ENCODE peak calls at places on chromosomes 7 and 10, in five cellular contexts. One of them, this sample, is unnamed.

GRCh38 chr10:80518807-80519360 is 18.8 kb upstream of the SH2D4B start:
- DNase-seq in H9: no peak
- DNase-seq in MM.1S: no peak
- DNase-seq in neuronal stem cell: no peak
- DNase-seq in mesendoderm: no peak
- DNase-seq in this sample: no peak

GRCh38 chr10:96655577-96656213 is 64.6 kb downstream of the PIK3AP1 start:
- DNase-seq in H9: no peak
- DNase-seq in MM.1S: no peak
- DNase-seq in neuronal stem cell: no peak
- DNase-seq in mesendoderm: no peak
- DNase-seq in this sample: no peak

GRCh38 chr10:77737608-77738007 is 100.0 kb upstream of the KCNMA1 start:
- DNase-seq in H9: no peak
- DNase-seq in MM.1S: no peak
- DNase-seq in neuronal stem cell: no peak
- DNase-seq in mesendoderm: no peak
- DNase-seq in this sample: no peak

GRCh38 chr10:79948976-79949722 is at the start of gene SFTPD:
- DNase-seq in H9: peak
- DNase-seq in MM.1S: no peak
- DNase-seq in neuronal stem cell: no peak
- DNase-seq in mesendoderm: peak
- DNase-seq in this sample: no peak

GRCh38 chr7:11946794-11947193 is 114.8 kb upstream of the THSD7A start:
- DNase-seq in H9: no peak
- DNase-seq in MM.1S: no peak
- DNase-seq in neuronal stem cell: no peak
- DNase-seq in mesendoderm: no peak
- DNase-seq in this sample: no peak

GRCh38 chr10:58352956-58353610 is 18.3 kb downstream of the UBE2D1 start:
- DNase-seq in H9: no peak
- DNase-seq in MM.1S: no peak
- DNase-seq in neuronal stem cell: no peak
- DNase-seq in mesendoderm: no peak
- DNase-seq in this sample: no peak

GRCh38 chr10:43236176-43236850 is 30.6 kb downstream of the RASGEF1A start:
- DNase-seq in H9: no peak
- DNase-seq in MM.1S: no peak
- DNase-seq in neuronal stem cell: no peak
- DNase-seq in mesendoderm: no peak
- DNase-seq in this sample: no peak

GRCh38 chr10:43576062-43576461 is 1.6 kb upstream of the ZNF239 start:
- DNase-seq in H9: no peak
- DNase-seq in MM.1S: no peak
- DNase-seq in neuronal stem cell: no peak
- DNase-seq in mesendoderm: no peak
- DNase-seq in this sample: no peak

GRCh38 chr10:3229815-3230214 is 57.2 kb upstream of the PITRM1 start:
- DNase-seq in H9: no peak
- DNase-seq in MM.1S: no peak
- DNase-seq in neuronal stem cell: no peak
- DNase-seq in mesendoderm: no peak
- DNase-seq in this sample: no peak

GRCh38 chr10:15254808-15255655 is 86.5 kb upstream of the NMT2 start:
- DNase-seq in H9: peak
- DNase-seq in MM.1S: peak
- DNase-seq in neuronal stem cell: no peak
- DNase-seq in mesendoderm: peak
- DNase-seq in this sample: no peak

GRCh38 chr7:2201128-2201527 is 31.6 kb downstream of the MAD1L1 start:
- DNase-seq in H9: no peak
- DNase-seq in MM.1S: no peak
- DNase-seq in neuronal stem cell: no peak
- DNase-seq in mesendoderm: no peak
- DNase-seq in this sample: no peak

GRCh38 chr10:79052311-79053080 is 16.3 kb upstream of the ZMIZ1 start:
- DNase-seq in H9: no peak
- DNase-seq in MM.1S: no peak
- DNase-seq in neuronal stem cell: peak
- DNase-seq in mesendoderm: peak
- DNase-seq in this sample: peak

GRCh38 chr7:107181172-107181571 is 12.4 kb downstream of the HBP1 start:
- DNase-seq in H9: no peak
- DNase-seq in MM.1S: no peak
- DNase-seq in neuronal stem cell: no peak
- DNase-seq in mesendoderm: no peak
- DNase-seq in this sample: no peak

GRCh38 chr10:71314028-71314693 is 4.9 kb upstream of the SLC29A3 start:
- DNase-seq in H9: peak
- DNase-seq in MM.1S: peak
- DNase-seq in neuronal stem cell: peak
- DNase-seq in mesendoderm: peak
- DNase-seq in this sample: no peak

GRCh38 chr10:58291538-58292174 is 22.7 kb downstream of the CISD1 start:
- DNase-seq in H9: no peak
- DNase-seq in MM.1S: peak
- DNase-seq in neuronal stem cell: no peak
- DNase-seq in mesendoderm: peak
- DNase-seq in this sample: no peak

GRCh38 chr7:139889186-139889871 is 60.3 kb downstream of the TBXAS1 start:
- DNase-seq in H9: no peak
- DNase-seq in MM.1S: no peak
- DNase-seq in neuronal stem cell: no peak
- DNase-seq in mesendoderm: no peak
- DNase-seq in this sample: no peak

GRCh38 chr7:12031638-12032037 is 179.5 kb upstream of the TMEM106B start:
- DNase-seq in H9: peak
- DNase-seq in MM.1S: peak
- DNase-seq in neuronal stem cell: no peak
- DNase-seq in mesendoderm: peak
- DNase-seq in this sample: no peak

GRCh38 chr7:143379607-143380263 is 1.4 kb upstream of the ZYX start:
- DNase-seq in H9: peak
- DNase-seq in MM.1S: no peak
- DNase-seq in neuronal stem cell: no peak
- DNase-seq in mesendoderm: no peak
- DNase-seq in this sample: no peak

GRCh38 chr7:158568974-158569857 is 18.4 kb downstream of the PTPRN2 start:
- DNase-seq in H9: no peak
- DNase-seq in MM.1S: no peak
- DNase-seq in neuronal stem cell: no peak
- DNase-seq in mesendoderm: no peak
- DNase-seq in this sample: no peak

GRCh38 chr10:12208460-12208859 is 12.5 kb downstream of the CDC123 start:
- DNase-seq in H9: no peak
- DNase-seq in MM.1S: no peak
- DNase-seq in neuronal stem cell: no peak
- DNase-seq in mesendoderm: no peak
- DNase-seq in this sample: no peak

GRCh38 chr10:112115781-112116385 is 67.7 kb downstream of the GPAM start:
- DNase-seq in H9: peak
- DNase-seq in MM.1S: peak
- DNase-seq in neuronal stem cell: peak
- DNase-seq in mesendoderm: peak
- DNase-seq in this sample: peak

GRCh38 chr10:132389631-132390454 is 7.2 kb upstream of the PWWP2B start:
- DNase-seq in H9: peak
- DNase-seq in MM.1S: no peak
- DNase-seq in neuronal stem cell: no peak
- DNase-seq in mesendoderm: no peak
- DNase-seq in this sample: no peak

GRCh38 chr10:20457656-20458055 is 439.5 kb downstream of the NEBL start:
- DNase-seq in H9: no peak
- DNase-seq in MM.1S: no peak
- DNase-seq in neuronal stem cell: no peak
- DNase-seq in mesendoderm: no peak
- DNase-seq in this sample: no peak

GRCh38 chr10:71712572-71713134 is 6.9 kb downstream of the C10orf105 start:
- DNase-seq in H9: no peak
- DNase-seq in MM.1S: no peak
- DNase-seq in neuronal stem cell: no peak
- DNase-seq in mesendoderm: no peak
- DNase-seq in this sample: no peak

GRCh38 chr10:60942604-60943269 is 1.2 kb downstream of the RHOBTB1 start:
- DNase-seq in H9: no peak
- DNase-seq in MM.1S: no peak
- DNase-seq in neuronal stem cell: no peak
- DNase-seq in mesendoderm: no peak
- DNase-seq in this sample: peak

GRCh38 chr7:158264881-158265742 is 322.5 kb downstream of the PTPRN2 start:
- DNase-seq in H9: no peak
- DNase-seq in MM.1S: no peak
- DNase-seq in neuronal stem cell: no peak
- DNase-seq in mesendoderm: no peak
- DNase-seq in this sample: no peak

GRCh38 chr10:80204801-80205477 is 398 bp downstream of the ANXA11 start:
- DNase-seq in H9: no peak
- DNase-seq in MM.1S: peak
- DNase-seq in neuronal stem cell: no peak
- DNase-seq in mesendoderm: peak
- DNase-seq in this sample: peak

GRCh38 chr10:28686835-28687682 is 9.7 kb downstream of the BAMBI start:
- DNase-seq in H9: no peak
- DNase-seq in MM.1S: no peak
- DNase-seq in neuronal stem cell: no peak
- DNase-seq in mesendoderm: peak
- DNase-seq in this sample: no peak

GRCh38 chr10:49323171-49323895 is 24.4 kb downstream of the C10orf71 start:
- DNase-seq in H9: no peak
- DNase-seq in MM.1S: no peak
- DNase-seq in neuronal stem cell: no peak
- DNase-seq in mesendoderm: no peak
- DNase-seq in this sample: no peak

GRCh38 chr7:92179393-92179924 is 517 bp upstream of the LRRD1 start:
- DNase-seq in H9: no peak
- DNase-seq in MM.1S: no peak
- DNase-seq in neuronal stem cell: no peak
- DNase-seq in mesendoderm: peak
- DNase-seq in this sample: no peak

GRCh38 chr10:683448-684071 is 5.9 kb downstream of the DIP2C start:
- DNase-seq in H9: no peak
- DNase-seq in MM.1S: no peak
- DNase-seq in neuronal stem cell: no peak
- DNase-seq in mesendoderm: no peak
- DNase-seq in this sample: no peak

GRCh38 chr7:103142494-103142893 is 6.4 kb downstream of the NAPEPLD start:
- DNase-seq in H9: no peak
- DNase-seq in MM.1S: no peak
- DNase-seq in neuronal stem cell: no peak
- DNase-seq in mesendoderm: no peak
- DNase-seq in this sample: no peak

GRCh38 chr7:157979631-157980340 is 607.8 kb downstream of the PTPRN2 start:
- DNase-seq in H9: peak
- DNase-seq in MM.1S: no peak
- DNase-seq in neuronal stem cell: no peak
- DNase-seq in mesendoderm: no peak
- DNase-seq in this sample: no peak

GRCh38 chr10:102868976-102869289 is 337 bp upstream of the AS3MT start:
- DNase-seq in H9: no peak
- DNase-seq in MM.1S: no peak
- DNase-seq in neuronal stem cell: no peak
- DNase-seq in mesendoderm: peak
- DNase-seq in this sample: no peak
- H3K9ac ChIP-seq in H9: peak
- H3K9ac ChIP-seq in MM.1S: no peak
- H3K9ac ChIP-seq in neuronal stem cell: no peak
- H3K9ac ChIP-seq in mesendoderm: peak
- H3K9ac ChIP-seq in this sample: peak

GRCh38 chr10:124089859-124090258 is 3.5 kb downstream of the CHST15 start:
- DNase-seq in H9: no peak
- DNase-seq in MM.1S: peak
- DNase-seq in neuronal stem cell: no peak
- DNase-seq in mesendoderm: no peak
- DNase-seq in this sample: no peak
- H3K9ac ChIP-seq in H9: no peak
- H3K9ac ChIP-seq in MM.1S: peak
- H3K9ac ChIP-seq in neuronal stem cell: no peak
- H3K9ac ChIP-seq in mesendoderm: no peak
- H3K9ac ChIP-seq in this sample: no peak

GRCh38 chr10:73364964-73365363 is 6.3 kb upstream of the CFAP70 start:
- DNase-seq in H9: no peak
- DNase-seq in MM.1S: no peak
- DNase-seq in neuronal stem cell: no peak
- DNase-seq in mesendoderm: no peak
- DNase-seq in this sample: no peak

GRCh38 chr10:73366381-73367298 is 8.0 kb upstream of the CFAP70 start:
- DNase-seq in H9: no peak
- DNase-seq in MM.1S: no peak
- DNase-seq in neuronal stem cell: no peak
- DNase-seq in mesendoderm: peak
- DNase-seq in this sample: no peak

DNA sequence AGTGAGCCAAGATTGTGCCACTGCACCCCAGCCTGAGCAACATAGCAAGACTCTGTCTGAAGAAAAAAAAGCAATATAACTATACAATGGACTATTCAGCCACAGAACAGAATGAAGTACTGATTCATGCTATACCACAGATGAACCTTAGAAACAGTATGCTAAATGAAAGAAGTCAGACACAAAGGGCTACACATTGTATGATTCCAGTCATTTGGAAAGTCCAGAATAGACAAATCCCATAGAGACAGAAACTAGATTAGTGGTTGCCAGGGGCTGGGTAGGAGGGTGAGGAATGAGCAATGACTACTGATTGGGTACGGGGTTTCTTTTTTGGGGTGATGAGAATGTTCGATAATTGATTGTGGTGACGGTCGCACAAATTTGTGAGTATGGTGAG is 9.6 kb upstream of the CFAP70 start:
- DNase-seq in H9: no peak
- DNase-seq in MM.1S: no peak
- DNase-seq in neuronal stem cell: no peak
- DNase-seq in mesendoderm: no peak
- DNase-seq in this sample: no peak
- H3K9ac ChIP-seq in H9: no peak
- H3K9ac ChIP-seq in MM.1S: no peak
- H3K9ac ChIP-seq in neuronal stem cell: no peak
- H3K9ac ChIP-seq in mesendoderm: no peak
- H3K9ac ChIP-seq in this sample: no peak

DNA sequence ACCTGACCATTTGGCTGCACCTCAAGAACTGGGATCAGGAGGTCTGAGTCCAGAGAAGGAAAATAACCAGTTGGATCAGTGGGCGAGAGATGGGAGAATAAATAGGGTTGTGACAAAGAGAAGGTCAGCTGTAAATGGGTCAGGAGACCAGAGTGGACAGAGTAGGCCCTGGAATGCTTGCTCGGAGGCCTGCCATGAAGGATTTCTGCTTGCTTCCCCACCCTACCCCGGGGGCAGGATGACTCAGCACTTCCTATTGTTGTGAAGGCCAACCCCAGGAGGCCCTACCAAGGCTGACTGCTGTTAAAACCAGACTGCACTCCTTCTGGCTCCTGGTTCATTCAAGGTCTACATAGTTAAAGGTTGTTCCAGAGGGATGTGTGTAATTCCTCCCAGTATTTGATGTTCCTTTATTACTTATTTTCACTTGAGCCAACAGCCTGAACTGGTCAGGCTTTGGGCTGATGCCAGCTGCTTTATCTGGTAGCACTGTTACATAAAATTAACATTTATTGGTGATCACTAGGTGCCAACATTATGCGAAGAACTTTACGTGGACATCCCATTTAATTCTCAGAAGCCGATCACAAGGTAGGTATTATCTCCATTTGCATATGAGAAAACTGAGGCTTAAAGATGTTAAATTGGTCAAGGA is 27.3 kb upstream of the IFRD1 start:
- DNase-seq in H9: peak
- DNase-seq in MM.1S: no peak
- DNase-seq in neuronal stem cell: peak
- DNase-seq in mesendoderm: peak
- DNase-seq in this sample: peak
- H3K9ac ChIP-seq in H9: no peak
- H3K9ac ChIP-seq in MM.1S: no peak
- H3K9ac ChIP-seq in neuronal stem cell: no peak
- H3K9ac ChIP-seq in mesendoderm: no peak
- H3K9ac ChIP-seq in this sample: no peak